ENCODE peak calls at places on chromosomes 4 and X, in six cellular contexts. T, Y, W, X, Q and N are unnamed samples.

GRCh38 chr4:46146993-46147392 is 23.1 kb upstream of the GABRG1 start:
- DNase-seq in Y (no peak), Q (no peak), T (no peak), X (no peak), W (no peak), N (peak)

GRCh38 chr4:54657556-54658313 is at the start of gene KIT:
- DNase-seq in Q (peak), T (peak), Y (no peak), X (peak), W (peak), N (peak)

GRCh38 chr4:98293089-98293887 is 32.1 kb downstream of the RAP1GDS1 start:
- DNase-seq in T (peak), Q (no peak), X (no peak), W (no peak), Y (no peak), N (no peak)

GRCh38 chr4:159017323-159018036 is 85.4 kb upstream of the RAPGEF2 start:
- DNase-seq in W (no peak), Q (no peak), X (no peak), T (no peak), Y (no peak), N (no peak)

GRCh38 chr4:105181259-105181658 is 34.6 kb downstream of the TET2 start:
- DNase-seq in Y (no peak), Q (no peak), X (no peak), T (no peak), W (no peak), N (no peak)

GRCh38 chr4:70892086-70892769 is 9.9 kb upstream of the MOB1B start:
- DNase-seq in T (peak), Q (no peak), W (no peak), X (no peak), Y (peak), N (no peak)

GRCh38 chr4:86306816-86307215 is 53.0 kb downstream of the MAPK10 start:
- DNase-seq in W (no peak), T (no peak), X (no peak), Q (no peak), Y (no peak), N (no peak)

GRCh38 chrX:20374866-20375530 is 108.3 kb upstream of the RPS6KA3 start:
- DNase-seq in Q (no peak), Y (peak), X (peak), W (no peak), T (no peak), N (peak)

GRCh38 chrX:153459976-153460375 is 10.4 kb downstream of the HAUS7 start:
- DNase-seq in Y (no peak), X (no peak), Q (no peak), W (no peak), T (no peak), N (no peak)

GRCh38 chr4:25297528-25298242 is 14.9 kb upstream of the ZCCHC4 start:
- DNase-seq in X (no peak), Y (no peak), Q (no peak), T (no peak), W (no peak), N (no peak)

GRCh38 chrX:53266914-53267313 is 14.5 kb downstream of the IQSEC2 start:
- DNase-seq in Q (no peak), Y (no peak), W (no peak), X (no peak), T (no peak), N (no peak)

GRCh38 chr4:133316874-133317273 is 167.8 kb downstream of the PCDH10 start:
- DNase-seq in Q (no peak), T (no peak), X (no peak), Y (no peak), W (no peak), N (no peak)

GRCh38 chr4:87409420-87409939 is 12.9 kb upstream of the NUDT9 start:
- DNase-seq in Q (no peak), X (no peak), W (no peak), Y (no peak), T (no peak), N (no peak)

GRCh38 chrX:38649227-38649626 is 87.9 kb downstream of the TSPAN7 start:
- DNase-seq in Y (no peak), W (no peak), Q (no peak), X (no peak), T (no peak), N (peak)

GRCh38 chr4:136742330-136742729 is 790.0 kb downstream of the PCDH18 start:
- DNase-seq in Q (no peak), Y (no peak), X (no peak), W (no peak), T (no peak), N (peak)

GRCh38 chrX:109714340-109714958 is 18.6 kb downstream of the ACSL4 start:
- DNase-seq in W (no peak), X (no peak), Q (no peak), Y (no peak), T (no peak), N (peak)

GRCh38 chr4:112296949-112297483 is at the start of gene ALPK1:
- DNase-seq in Q (peak), W (no peak), X (peak), T (no peak), Y (no peak), N (peak)
- TF ChIP-seq POLR2A in Q (no peak), W (peak), X (peak), T (no peak), Y (peak), N (peak)

GRCh38 chr4:2536193-2537010 is at the start of gene FAM193A:
- DNase-seq in T (peak), Q (peak), X (peak), W (peak), Y (peak), N (peak)
- TF ChIP-seq POLR2A in T (no peak), Q (peak), X (peak), W (no peak), Y (peak), N (peak)

GRCh38 chrX:80808160-80808735 is 1.4 kb downstream of the BRWD3 start:
- DNase-seq in Y (peak), T (peak), X (peak), Q (peak), W (peak), N (peak)
- TF ChIP-seq POLR2A in Y (peak), T (no peak), X (no peak), Q (no peak), W (no peak), N (peak)

GRCh38 chr4:48295116-48295515 is 25.5 kb upstream of the TEC start:
- DNase-seq in Q (no peak), X (no peak), T (no peak), Y (no peak), W (no peak), N (no peak)

GRCh38 chr4:48299560-48299959 is 29.9 kb upstream of the TEC start:
- DNase-seq in W (no peak), X (no peak), Q (no peak), Y (no peak), T (no peak), N (no peak)

GRCh38 chr4:48297447-48297846 is 27.8 kb upstream of the TEC start:
- DNase-seq in X (no peak), W (no peak), T (no peak), Q (no peak), Y (no peak), N (no peak)

GRCh38 chr4:48300004-48300403 is 30.4 kb upstream of the TEC start:
- DNase-seq in T (no peak), W (no peak), Q (no peak), Y (no peak), X (no peak), N (no peak)

DNA sequence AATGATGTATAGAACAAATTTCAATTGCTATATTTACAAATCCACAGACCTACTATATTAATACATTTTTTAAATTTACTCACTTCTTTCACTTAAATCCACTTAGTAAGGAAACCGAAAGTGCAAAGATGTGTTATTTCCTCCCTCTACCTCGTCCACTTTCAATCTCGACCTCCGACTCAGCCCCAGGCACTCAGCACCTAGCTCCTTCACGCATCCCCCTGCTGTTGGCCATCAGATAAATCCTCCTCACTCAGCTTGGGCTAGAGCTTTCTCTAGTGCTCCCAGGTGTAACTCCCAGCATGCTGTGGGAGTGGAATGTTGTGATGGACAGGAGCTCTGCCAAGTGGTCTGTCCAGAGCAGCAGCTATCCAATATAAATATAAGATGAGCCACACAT is 26.7 kb upstream of the TEC start:
- DNase-seq in X (no peak), T (no peak), Y (no peak), W (no peak), Q (no peak), N (no peak)
- TF ChIP-seq POLR2A in X (no peak), T (no peak), Y (no peak), W (no peak), Q (no peak), N (no peak)

GRCh38 chr4:8438743-8439142 is 1.8 kb downstream of the ACOX3 start:
- DNase-seq in T (peak), W (peak), Y (no peak), Q (no peak), X (peak), N (no peak)

GRCh38 chr4:8439914-8440490 is 521 bp downstream of the ACOX3 start:
- DNase-seq in Q (no peak), Y (peak), T (no peak), X (no peak), W (no peak), N (peak)

GRCh38 chr4:8439168-8439567 is 1.4 kb downstream of the ACOX3 start:
- DNase-seq in Q (no peak), Y (no peak), X (peak), T (peak), W (no peak), N (peak)

GRCh38 chr4:8441499-8442091 is 1.0 kb downstream of the TRMT44 start:
- DNase-seq in Y (no peak), W (no peak), T (no peak), X (no peak), Q (no peak), N (peak)

GRCh38 chr4:8440491-8441311 is at the start of the genes ACOX3 and TRMT44:
- DNase-seq in W (peak), Q (peak), X (peak), Y (peak), T (peak), N (peak)
- TF ChIP-seq POLR2A in W (peak), Q (peak), X (peak), Y (peak), T (no peak), N (peak)

GRCh38 chrX:119467842-119468185 is 430 bp upstream of the SLC25A5 start:
- DNase-seq in Q (no peak), X (no peak), W (no peak), Y (no peak), T (no peak), N (no peak)

GRCh38 chrX:119467433-119467832 is 811 bp upstream of the SLC25A5 start:
- DNase-seq in Q (no peak), W (no peak), X (peak), Y (no peak), T (no peak), N (no peak)

GRCh38 chrX:119466970-119467369 is 1.3 kb upstream of the SLC25A5 start:
- DNase-seq in Y (no peak), T (no peak), X (peak), Q (no peak), W (no peak), N (no peak)

GRCh38 chrX:119468186-119468929 is at the start of gene SLC25A5:
- DNase-seq in W (peak), Q (peak), Y (peak), T (peak), X (peak), N (peak)

GRCh38 chrX:119468930-119469635 is 839 bp downstream of the SLC25A5 start:
- DNase-seq in W (peak), X (peak), T (peak), Q (peak), Y (peak), N (peak)
- TF ChIP-seq POLR2A in W (no peak), X (no peak), T (no peak), Q (peak), Y (peak), N (peak)

GRCh38 chr4:38785901-38786402 is 3.2 kb upstream of the TLR10 start:
- DNase-seq in T (no peak), X (no peak), Y (peak), W (no peak), Q (no peak), N (no peak)
- TF ChIP-seq POLR2A in T (no peak), X (no peak), Y (no peak), W (no peak), Q (no peak), N (no peak)